ENCODE peak calls at places on chromosomes 11 and 22, in four cellular contexts. One of them, this sample, is unnamed.

GRCh38 chr11:60118333-60118732 is 29.9 kb downstream of the MS4A2 start:
- DNase-seq in pancreas: no peak
- DNase-seq in hepatocyte: no peak
- DNase-seq in CD4-positive, CD25-positive, alpha-beta regulatory T cell: no peak
- DNase-seq in this sample: no peak

GRCh38 chr11:46198873-46199250 is 77.6 kb upstream of the PHF21A start:
- DNase-seq in CD4-positive, CD25-positive, alpha-beta regulatory T cell: no peak
- DNase-seq in pancreas: no peak
- DNase-seq in hepatocyte: no peak
- DNase-seq in this sample: no peak

GRCh38 chr22:50192825-50193204 is 7.1 kb downstream of the TRABD start:
- DNase-seq in CD4-positive, CD25-positive, alpha-beta regulatory T cell: peak; percentile 38
- DNase-seq in pancreas: no peak
- DNase-seq in hepatocyte: no peak
- DNase-seq in this sample: peak; percentile 71

GRCh38 chr11:102647430-102647829 is 22.3 kb upstream of the MMP20 start:
- DNase-seq in hepatocyte: no peak
- DNase-seq in CD4-positive, CD25-positive, alpha-beta regulatory T cell: no peak
- DNase-seq in pancreas: no peak
- DNase-seq in this sample: no peak

GRCh38 chr11:114285599-114285998 is 10.6 kb upstream of the NNMT start:
- DNase-seq in hepatocyte: no peak
- DNase-seq in CD4-positive, CD25-positive, alpha-beta regulatory T cell: no peak
- DNase-seq in pancreas: no peak
- DNase-seq in this sample: no peak

GRCh38 chr11:65504671-65505433 is 6.0 kb downstream of the MALAT1 start:
- DNase-seq in CD4-positive, CD25-positive, alpha-beta regulatory T cell: no peak
- DNase-seq in hepatocyte: no peak
- DNase-seq in pancreas: no peak
- DNase-seq in this sample: no peak

GRCh38 chr11:105004021-105004420 is 18.9 kb downstream of the CASP5 start:
- DNase-seq in hepatocyte: no peak
- DNase-seq in pancreas: no peak
- DNase-seq in CD4-positive, CD25-positive, alpha-beta regulatory T cell: no peak
- DNase-seq in this sample: no peak

GRCh38 chr22:17158568-17159503 is at the start of gene HDHD5:
- DNase-seq in CD4-positive, CD25-positive, alpha-beta regulatory T cell: peak; percentile 88
- DNase-seq in pancreas: peak; percentile 91
- DNase-seq in hepatocyte: peak; percentile 93
- DNase-seq in this sample: peak; percentile 88

GRCh38 chr11:112248216-112248615 is 12.4 kb downstream of the PLET1 start:
- DNase-seq in pancreas: no peak
- DNase-seq in CD4-positive, CD25-positive, alpha-beta regulatory T cell: no peak
- DNase-seq in hepatocyte: no peak
- DNase-seq in this sample: no peak

GRCh38 chr22:35986085-35986484 is 42.5 kb downstream of the RBFOX2 start:
- DNase-seq in pancreas: no peak
- DNase-seq in CD4-positive, CD25-positive, alpha-beta regulatory T cell: no peak
- DNase-seq in hepatocyte: no peak
- DNase-seq in this sample: no peak

DNA sequence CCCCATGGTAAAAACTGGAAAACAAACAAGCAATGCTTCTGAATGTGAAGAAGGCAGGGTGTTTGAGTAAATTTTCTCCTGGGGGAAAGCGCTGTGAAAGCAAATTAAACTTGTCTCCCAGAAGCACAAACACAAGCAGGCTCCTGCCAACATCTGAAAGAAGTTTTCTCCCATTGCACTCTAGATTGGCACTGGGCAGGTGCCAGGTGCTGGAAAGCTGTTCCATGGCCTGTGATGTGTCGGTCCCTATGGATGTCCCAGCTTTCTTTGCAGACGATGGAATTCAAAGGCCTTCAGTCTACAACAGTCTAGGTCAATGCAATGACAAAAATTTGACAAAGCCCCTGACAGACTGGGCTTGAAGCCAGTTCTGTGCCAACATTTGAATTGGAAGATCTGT is 246.1 kb upstream of the NARS2 start:
- DNase-seq in pancreas: no peak
- DNase-seq in hepatocyte: no peak
- DNase-seq in CD4-positive, CD25-positive, alpha-beta regulatory T cell: no peak
- DNase-seq in this sample: no peak
- H3K27ac ChIP-seq in pancreas: no peak overlapping the region
- H3K27ac ChIP-seq in hepatocyte: no peak overlapping the region
- H3K27ac ChIP-seq in CD4-positive, CD25-positive, alpha-beta regulatory T cell: no peak overlapping the region
- H3K27ac ChIP-seq in this sample: no peak overlapping the region

DNA sequence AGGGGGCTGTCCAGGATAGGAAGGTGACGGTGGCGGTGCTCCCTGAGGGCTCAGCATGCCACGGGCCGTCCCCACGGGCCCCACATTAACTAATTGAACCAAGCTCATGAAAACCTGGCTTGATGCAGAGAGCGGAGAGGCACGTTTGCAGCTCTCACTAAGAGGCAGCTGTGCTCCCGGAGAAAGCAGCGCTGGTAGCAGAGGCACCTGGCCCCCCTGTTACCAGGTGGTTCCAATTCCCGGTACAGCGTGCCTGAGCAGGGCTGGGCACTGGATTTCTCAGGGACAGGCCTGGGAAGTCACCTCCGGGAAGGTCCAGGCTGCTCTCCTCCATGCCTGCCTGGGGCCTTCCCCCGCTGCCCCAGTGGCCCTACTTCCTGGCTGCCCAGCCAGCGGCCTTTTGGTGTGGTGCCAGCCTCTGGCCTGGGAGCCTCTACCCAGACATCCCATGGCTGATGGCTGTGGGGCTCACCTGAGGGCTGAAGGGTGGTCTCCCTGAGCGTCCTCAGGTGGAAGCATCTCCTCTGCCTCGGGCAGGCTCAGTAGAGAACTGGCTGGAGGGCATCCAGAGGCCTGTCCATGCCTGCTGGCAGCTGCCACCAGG is 1.2 kb downstream of the KCNQ1 start:
- DNase-seq in pancreas: peak; percentile 80
- DNase-seq in hepatocyte: no peak
- DNase-seq in CD4-positive, CD25-positive, alpha-beta regulatory T cell: no peak
- DNase-seq in this sample: no peak
- H3K27me3 ChIP-seq in pancreas: no peaks in the 10 kb centered on the region
- H3K27me3 ChIP-seq in hepatocyte: peaks cover 33% of the 10 kb centered on the region
- H3K27me3 ChIP-seq in CD4-positive, CD25-positive, alpha-beta regulatory T cell: no peaks in the 10 kb centered on the region
- H3K27me3 ChIP-seq in this sample: no peaks in the 10 kb centered on the region

DNA sequence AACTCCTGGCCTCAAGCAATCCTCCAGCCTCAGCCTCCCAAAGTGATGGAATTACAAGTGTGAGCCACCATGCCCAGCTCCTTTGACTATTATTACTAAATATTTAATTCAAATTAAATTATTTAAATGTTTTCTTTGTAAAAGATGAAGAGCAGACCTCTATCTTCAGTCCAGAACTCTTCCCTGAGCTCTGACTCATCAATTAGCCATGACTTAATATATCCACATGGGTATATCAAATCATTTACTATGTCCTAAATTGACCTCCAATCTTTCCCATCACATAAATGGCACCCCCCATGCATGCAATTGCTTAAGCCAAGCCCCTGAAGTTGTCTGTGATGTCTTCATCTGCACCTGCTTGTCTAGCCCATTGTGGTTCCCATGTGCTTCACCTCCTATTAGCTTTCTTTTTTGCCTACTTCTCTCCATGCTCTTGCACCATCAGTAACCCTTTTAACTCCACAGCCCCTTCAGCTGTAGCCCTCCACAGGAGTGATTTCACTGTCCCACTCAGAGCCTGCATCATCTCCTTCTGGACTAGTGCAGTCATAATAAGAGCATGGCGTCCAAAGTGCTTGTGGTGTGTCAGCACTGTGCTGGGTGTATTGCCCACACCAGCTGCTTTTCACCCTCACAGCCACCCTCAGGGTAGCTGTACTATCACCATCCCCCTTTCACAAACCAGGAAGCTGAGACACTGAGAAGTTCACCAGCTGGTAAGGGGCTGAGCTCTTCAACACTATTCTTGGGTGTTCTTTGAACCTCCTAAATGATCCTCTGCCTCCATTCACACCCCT is 11.8 kb upstream of the THY1 start:
- DNase-seq in CD4-positive, CD25-positive, alpha-beta regulatory T cell: no peak
- DNase-seq in pancreas: no peak
- DNase-seq in hepatocyte: no peak
- DNase-seq in this sample: no peak
- H3K9me3 ChIP-seq in CD4-positive, CD25-positive, alpha-beta regulatory T cell: no peaks in the 10 kb centered on the region
- H3K9me3 ChIP-seq in pancreas: no peaks in the 10 kb centered on the region
- H3K9me3 ChIP-seq in hepatocyte: no peaks in the 10 kb centered on the region
- H3K9me3 ChIP-seq in this sample: no peaks in the 10 kb centered on the region

GRCh38 chr11:36110698-36111410 is 167.0 kb downstream of the LDLRAD3 start:
- DNase-seq in CD4-positive, CD25-positive, alpha-beta regulatory T cell: no peak
- DNase-seq in hepatocyte: no peak
- DNase-seq in pancreas: no peak
- DNase-seq in this sample: no peak
- H3K27ac ChIP-seq in CD4-positive, CD25-positive, alpha-beta regulatory T cell: no peak overlapping the region
- H3K27ac ChIP-seq in hepatocyte: no peak overlapping the region
- H3K27ac ChIP-seq in pancreas: no peak overlapping the region
- H3K27ac ChIP-seq in this sample: no peak overlapping the region

DNA sequence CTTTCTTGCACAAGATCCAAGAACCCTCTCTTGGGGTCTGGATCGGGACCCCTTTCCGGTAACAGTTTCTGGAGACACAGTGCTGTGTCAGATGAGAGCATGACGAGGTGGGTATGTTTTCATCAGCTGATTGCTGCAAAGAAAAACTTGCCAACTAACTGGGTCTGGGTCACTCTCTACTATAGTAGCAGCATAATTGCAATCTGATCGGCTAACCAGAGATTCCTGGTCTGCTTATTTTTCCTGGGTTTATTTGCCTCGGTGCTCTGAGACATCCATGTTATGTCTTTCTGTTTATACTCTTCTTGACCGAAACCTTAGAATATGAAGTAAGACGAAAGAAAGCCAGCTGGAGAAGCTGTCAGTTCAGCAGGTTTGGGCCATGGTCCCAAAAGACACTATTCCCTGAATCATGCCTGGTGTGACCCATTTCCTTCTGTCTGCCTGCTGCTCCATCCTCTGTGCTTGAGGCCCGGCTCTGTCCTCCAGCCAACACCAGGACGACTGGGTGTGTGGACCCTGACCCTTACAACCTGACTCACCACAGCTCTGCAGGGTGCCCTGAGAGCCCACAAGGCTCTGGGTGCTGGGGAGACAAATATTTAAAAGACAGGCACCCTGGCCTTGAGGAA is 24.1 kb upstream of the CLMP start:
- DNase-seq in hepatocyte: peak; percentile 49
- DNase-seq in pancreas: no peak
- DNase-seq in CD4-positive, CD25-positive, alpha-beta regulatory T cell: no peak
- DNase-seq in this sample: no peak
- H3K27me3 ChIP-seq in hepatocyte: no peaks in the 10 kb centered on the region
- H3K27me3 ChIP-seq in pancreas: no peaks in the 10 kb centered on the region
- H3K27me3 ChIP-seq in CD4-positive, CD25-positive, alpha-beta regulatory T cell: peaks cover 3% of the 10 kb centered on the region
- H3K27me3 ChIP-seq in this sample: no peaks in the 10 kb centered on the region

DNA sequence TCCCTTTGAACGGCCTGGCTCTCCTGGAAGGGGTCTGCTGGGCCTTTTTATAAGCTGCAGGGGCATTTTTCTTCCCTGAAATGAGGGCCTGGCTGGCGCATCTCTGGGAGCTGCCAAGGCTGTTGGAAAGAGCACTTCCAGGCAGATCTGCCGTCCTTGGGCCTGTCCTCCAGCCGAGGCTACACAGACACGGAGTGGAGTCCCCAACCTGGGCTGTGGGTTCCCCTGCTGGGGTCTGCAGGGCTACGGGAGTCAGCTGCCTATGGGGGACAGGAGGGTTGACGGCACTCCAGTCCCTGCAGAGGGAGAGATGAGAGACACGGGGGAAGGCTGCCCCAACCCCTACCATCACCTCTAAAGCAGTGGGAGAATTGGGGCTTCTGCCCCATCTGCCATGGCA is 606.6 kb downstream of the TBC1D22A start:
- DNase-seq in hepatocyte: no peak
- DNase-seq in pancreas: no peak
- DNase-seq in CD4-positive, CD25-positive, alpha-beta regulatory T cell: no peak
- DNase-seq in this sample: no peak
- H3K9me3 ChIP-seq in hepatocyte: no peaks in the 10 kb centered on the region
- H3K9me3 ChIP-seq in pancreas: no peaks in the 10 kb centered on the region
- H3K9me3 ChIP-seq in CD4-positive, CD25-positive, alpha-beta regulatory T cell: no peaks in the 10 kb centered on the region
- H3K9me3 ChIP-seq in this sample: no peaks in the 10 kb centered on the region

DNA sequence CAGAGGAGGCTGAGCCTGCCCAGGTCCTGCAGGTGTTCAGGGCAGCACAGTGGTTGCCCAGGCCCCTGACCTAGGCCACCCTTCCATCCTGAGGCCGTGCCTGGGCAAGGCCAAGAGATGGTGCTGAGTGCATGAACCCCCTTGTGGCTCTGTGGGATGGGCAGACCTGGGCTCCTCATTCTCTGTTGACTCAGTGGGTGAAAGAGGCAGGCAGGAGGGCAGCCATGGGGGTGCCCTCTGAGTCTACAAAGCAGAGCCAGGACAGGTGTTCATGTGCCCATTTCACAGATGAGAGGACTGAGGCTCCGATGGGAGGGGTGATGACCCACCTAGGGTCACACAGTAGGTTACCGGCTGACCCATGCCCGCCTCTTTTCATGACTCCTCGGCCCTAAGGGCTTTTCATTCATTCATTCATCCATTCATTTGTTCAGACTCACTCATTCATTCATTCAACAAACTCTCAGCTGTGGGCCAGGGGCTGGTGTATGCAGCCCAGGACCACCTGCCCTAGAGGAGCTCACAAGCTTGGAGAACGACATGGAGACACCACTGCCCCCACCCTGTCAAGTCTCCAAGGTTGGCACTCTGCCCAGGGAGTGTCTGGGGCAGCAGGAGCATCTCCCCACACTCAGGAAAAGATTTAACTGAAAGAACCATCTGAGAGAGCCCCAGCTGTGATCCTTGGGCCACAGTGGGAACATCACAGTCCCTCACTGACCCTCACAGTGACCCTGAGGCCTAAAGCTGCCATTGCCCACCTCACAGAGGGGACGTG is 40.5 kb downstream of the IGLL5 start:
- DNase-seq in hepatocyte: no peak
- DNase-seq in CD4-positive, CD25-positive, alpha-beta regulatory T cell: no peak
- DNase-seq in pancreas: no peak
- DNase-seq in this sample: no peak
- H3K27ac ChIP-seq in hepatocyte: no peak overlapping the region
- H3K27ac ChIP-seq in CD4-positive, CD25-positive, alpha-beta regulatory T cell: no peak overlapping the region
- H3K27ac ChIP-seq in pancreas: no peak overlapping the region
- H3K27ac ChIP-seq in this sample: no peak overlapping the region

GRCh38 chr11:57941875-57942274 is 81.8 kb upstream of the OR9Q1 start:
- DNase-seq in pancreas: no peak
- DNase-seq in hepatocyte: no peak
- DNase-seq in CD4-positive, CD25-positive, alpha-beta regulatory T cell: no peak
- DNase-seq in this sample: no peak
- H3K27me3 ChIP-seq in pancreas: no peaks in the 10 kb centered on the region
- H3K27me3 ChIP-seq in hepatocyte: no peaks in the 10 kb centered on the region
- H3K27me3 ChIP-seq in CD4-positive, CD25-positive, alpha-beta regulatory T cell: no peaks in the 10 kb centered on the region
- H3K27me3 ChIP-seq in this sample: peaks cover 6% of the 10 kb centered on the region

DNA sequence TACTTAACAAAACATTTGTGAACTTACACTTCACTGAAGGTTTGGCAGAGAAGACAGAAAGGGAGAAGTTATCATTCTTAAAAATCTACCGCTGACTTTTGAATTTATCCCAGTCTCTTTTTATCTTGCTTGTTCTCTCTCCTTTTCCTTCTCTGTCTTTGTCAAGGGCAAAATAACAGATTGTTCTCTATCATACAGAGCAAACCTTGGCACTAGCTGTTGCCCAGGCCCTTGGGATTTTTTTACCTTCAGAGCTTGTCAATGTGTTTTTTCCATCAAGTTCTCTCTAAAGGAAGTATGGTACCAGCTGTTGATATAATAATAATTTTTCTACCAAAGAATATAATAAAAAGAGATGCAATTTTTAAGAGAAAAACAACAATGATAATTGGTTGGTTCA is 67.2 kb downstream of the PPME1 start:
- DNase-seq in pancreas: no peak
- DNase-seq in CD4-positive, CD25-positive, alpha-beta regulatory T cell: no peak
- DNase-seq in hepatocyte: no peak
- DNase-seq in this sample: no peak
- H3K9me3 ChIP-seq in pancreas: no peaks in the 10 kb centered on the region
- H3K9me3 ChIP-seq in CD4-positive, CD25-positive, alpha-beta regulatory T cell: no peaks in the 10 kb centered on the region
- H3K9me3 ChIP-seq in hepatocyte: no peaks in the 10 kb centered on the region
- H3K9me3 ChIP-seq in this sample: no peaks in the 10 kb centered on the region

GRCh38 chr11:106086135-106086534 is 8.7 kb downstream of the AASDHPPT start:
- DNase-seq in CD4-positive, CD25-positive, alpha-beta regulatory T cell: no peak
- DNase-seq in pancreas: no peak
- DNase-seq in hepatocyte: no peak
- DNase-seq in this sample: no peak
- H3K27ac ChIP-seq in CD4-positive, CD25-positive, alpha-beta regulatory T cell: no peak overlapping the region
- H3K27ac ChIP-seq in pancreas: no peak overlapping the region
- H3K27ac ChIP-seq in hepatocyte: no peak overlapping the region
- H3K27ac ChIP-seq in this sample: no peak overlapping the region